ENCODE peak calls at places on chromosomes 3 and 15, in nine cellular contexts. Y is fibroblast of lung, C is GM23248, J is cardiac muscle cell, O is transverse colon, E is A549, Z is SK-N-SH, V is gastrocnemius medialis, G is aorta. S is an unnamed sample. For H3K9me3 and H3K4me1, the result is how much of the 10 kb centered on the place peaks cover.

GRCh38 chr15:55909036-55909811 is 84.2 kb downstream of the NEDD4 start:
- DNase-seq in Y (peak), C (peak), J (no peak), O (no peak), E (peak), Z (no peak), V (peak), G (no peak), S (no peak)

GRCh38 chr15:22979069-22979698 is 984 bp downstream of the CYFIP1 start:
- DNase-seq in Y (peak), C (peak), J (peak), O (peak), E (peak), Z (peak), V (no peak), G (peak), S (peak)

GRCh38 chr3:12307136-12307535 is 18.3 kb downstream of the PPARG start:
- DNase-seq in Y (no peak), C (no peak), J (no peak), O (no peak), E (peak), Z (no peak), V (no peak), G (no peak), S (no peak)

GRCh38 chr3:171778493-171778892 is 31.8 kb downstream of the PLD1 start:
- DNase-seq in Y (no peak), C (no peak), J (no peak), O (no peak), E (no peak), Z (no peak), V (no peak), G (no peak), S (no peak)

GRCh38 chr3:147930417-147930816 is 521.3 kb downstream of the ZIC1 start:
- DNase-seq in Y (peak), C (peak), J (no peak), O (no peak), E (peak), Z (no peak), V (no peak), G (no peak), S (no peak)

GRCh38 chr15:75731248-75732100 is 18.8 kb upstream of the CSPG4 start:
- DNase-seq in Y (no peak), C (no peak), J (no peak), O (no peak), E (no peak), Z (peak), V (no peak), G (peak), S (peak)

GRCh38 chr15:62770752-62771151 is 271.8 kb upstream of the TPM1 start:
- DNase-seq in Y (peak), C (peak), J (no peak), O (no peak), E (no peak), Z (no peak), V (peak), G (no peak), S (no peak)

GRCh38 chr15:32730677-32731654 is 13.2 kb downstream of the GREM1 start:
- DNase-seq in Y (peak), C (peak), J (peak), O (peak), E (no peak), Z (no peak), V (no peak), G (no peak), S (peak)

GRCh38 chr3:35639251-35640185 is at the start of gene ARPP21:
- DNase-seq in Y (no peak), C (no peak), J (peak), O (no peak), E (peak), Z (peak), V (peak), G (no peak), S (peak)

GRCh38 chr15:64938192-64938591 is 26.5 kb downstream of the ANKDD1A start:
- DNase-seq in Y (peak), C (no peak), J (no peak), O (no peak), E (peak), Z (no peak), V (no peak), G (no peak), S (no peak)

GRCh38 chr15:30675126-30675525 is 49.2 kb downstream of the ARHGAP11B start:
- DNase-seq in Y (no peak), C (peak), J (no peak), O (no peak), E (no peak), Z (no peak), V (no peak), G (no peak), S (no peak)

GRCh38 chr3:62676686-62677271 is 198.4 kb downstream of the CADPS start:
- DNase-seq in Y (no peak), C (no peak), J (no peak), O (no peak), E (no peak), Z (peak), V (no peak), G (no peak), S (no peak)

GRCh38 chr3:34381243-34381642 is 582.8 kb downstream of the PDCD6IP start:
- DNase-seq in Y (no peak), C (no peak), J (no peak), O (peak), E (no peak), Z (no peak), V (no peak), G (no peak), S (no peak)

GRCh38 chr3:147008886-147009285 is 397.5 kb downstream of the ZIC4 start:
- DNase-seq in Y (peak), C (peak), J (no peak), O (no peak), E (no peak), Z (no peak), V (no peak), G (no peak), S (no peak)

GRCh38 chr3:16515885-16516420 is 2.5 kb upstream of the RFTN1 start:
- DNase-seq in Y (no peak), C (no peak), J (no peak), O (no peak), E (no peak), Z (peak), V (no peak), G (no peak), S (no peak)

GRCh38 chr15:96887730-96888129 is 557.2 kb downstream of the NR2F2 start:
- DNase-seq in Y (peak), C (no peak), J (no peak), O (no peak), E (no peak), Z (no peak), V (no peak), G (no peak), S (no peak)

GRCh38 chr15:81930582-81931369 is 115.0 kb downstream of the MEX3B start:
- DNase-seq in Y (no peak), C (no peak), J (no peak), O (peak), E (no peak), Z (no peak), V (no peak), G (no peak), S (no peak)

GRCh38 chr3:139548801-139549200 is 9.3 kb upstream of the RBP1 start:
- DNase-seq in Y (no peak), C (no peak), J (no peak), O (no peak), E (no peak), Z (no peak), V (no peak), G (no peak), S (no peak)

GRCh38 chr15:67064607-67065530 is 533 bp upstream of the SMAD3 start:
- DNase-seq in Y (peak), C (no peak), J (peak), O (peak), E (peak), Z (no peak), V (no peak), G (no peak), S (peak)

GRCh38 chr15:76964157-76964556 is 30.8 kb upstream of the PSTPIP1 start:
- DNase-seq in Y (peak), C (peak), J (no peak), O (no peak), E (no peak), Z (no peak), V (no peak), G (no peak), S (no peak)

GRCh38 chr3:122064318-122064717 is 9.2 kb downstream of the CD86 start:
- DNase-seq in Y (no peak), C (no peak), J (no peak), O (no peak), E (no peak), Z (no peak), V (no peak), G (no peak), S (no peak)

GRCh38 chr15:81106560-81106959 is 27.5 kb upstream of the CFAP161 start:
- DNase-seq in Y (peak), C (peak), J (peak), O (peak), E (peak), Z (peak), V (no peak), G (no peak), S (no peak)

GRCh38 chr3:133328373-133328772 is 71.5 kb upstream of the BFSP2 start:
- DNase-seq in Y (no peak), C (no peak), J (no peak), O (no peak), E (no peak), Z (peak), V (no peak), G (no peak), S (no peak)

GRCh38 chr3:126927846-126928245 is 55.1 kb upstream of the PLXNA1 start:
- DNase-seq in Y (no peak), C (no peak), J (no peak), O (no peak), E (no peak), Z (peak), V (no peak), G (no peak), S (no peak)

GRCh38 chr3:127426444-127427168 is 138.8 kb upstream of the PRR20G start:
- DNase-seq in Y (no peak), C (no peak), J (no peak), O (no peak), E (no peak), Z (no peak), V (no peak), G (no peak), S (no peak)

GRCh38 chr3:157160652-157161480 is 919 bp upstream of the CCNL1 start:
- DNase-seq in Y (peak), C (peak), J (peak), O (peak), E (peak), Z (peak), V (peak), G (peak), S (peak)

GRCh38 chr3:9500108-9501050 is 53.2 kb downstream of the LHFPL4 start:
- DNase-seq in Y (peak), C (peak), J (peak), O (peak), E (peak), Z (peak), V (no peak), G (peak), S (peak)

GRCh38 chr3:42873216-42873982 is 2.3 kb downstream of the CYP8B1 start:
- DNase-seq in Y (no peak), C (no peak), J (no peak), O (no peak), E (no peak), Z (no peak), V (no peak), G (no peak), S (no peak)

GRCh38 chr3:6697285-6697684 is 163.6 kb upstream of the GRM7 start:
- DNase-seq in Y (no peak), C (no peak), J (no peak), O (peak), E (no peak), Z (no peak), V (no peak), G (no peak), S (no peak)
- H3K9me3 ChIP-seq in Y (under half), C (under half), J (under half), O (under half), E (under half), Z (under half), V (under half), G (under half), S (under half)

GRCh38 chr3:97872209-97873042 is 50.6 kb downstream of the CRYBG3 start:
- DNase-seq in Y (peak), C (peak), J (no peak), O (no peak), E (no peak), Z (peak), V (no peak), G (no peak), S (no peak)
- H3K27ac ChIP-seq in Y (peak), C (peak), J (no peak), O (peak), E (no peak), Z (peak), V (no peak), G (no peak), S (no peak)

GRCh38 chr3:183339461-183340086 is 86.5 kb downstream of the B3GNT5 start:
- DNase-seq in Y (no peak), C (no peak), J (no peak), O (no peak), E (no peak), Z (no peak), V (no peak), G (no peak), S (no peak)

GRCh38 chr3:183341545-183342288 is 86.7 kb downstream of the MCF2L2 start:
- DNase-seq in Y (no peak), C (no peak), J (peak), O (no peak), E (no peak), Z (no peak), V (no peak), G (no peak), S (no peak)

GRCh38 chr3:183342824-183343223 is 85.6 kb downstream of the MCF2L2 start:
- DNase-seq in Y (no peak), C (no peak), J (no peak), O (no peak), E (no peak), Z (no peak), V (no peak), G (no peak), S (no peak)

GRCh38 chr3:183338520-183338919 is 85.5 kb downstream of the B3GNT5 start:
- DNase-seq in Y (no peak), C (no peak), J (no peak), O (no peak), E (no peak), Z (no peak), V (no peak), G (no peak), S (no peak)

GRCh38 chr3:183340222-183340621 is 87.2 kb downstream of the B3GNT5 start:
- DNase-seq in Y (no peak), C (no peak), J (no peak), O (no peak), E (no peak), Z (no peak), V (no peak), G (no peak), S (no peak)
- H3K4me1 ChIP-seq in Y (under half), C (under half), J (under half), O (under half), E (under half), Z (under half), V (under half), G (under half), S (under half)

GRCh38 chr15:98263787-98264186 is 303.3 kb downstream of the ARRDC4 start:
- DNase-seq in Y (no peak), C (no peak), J (no peak), O (no peak), E (no peak), Z (no peak), V (no peak), G (no peak), S (no peak)

GRCh38 chr15:98272586-98272985 is 312.1 kb downstream of the ARRDC4 start:
- DNase-seq in Y (no peak), C (no peak), J (no peak), O (no peak), E (no peak), Z (no peak), V (no peak), G (no peak), S (no peak)

GRCh38 chr15:98266295-98266694 is 305.8 kb downstream of the ARRDC4 start:
- DNase-seq in Y (no peak), C (no peak), J (no peak), O (no peak), E (no peak), Z (no peak), V (no peak), G (no peak), S (no peak)

GRCh38 chr15:98268163-98268562 is 307.7 kb downstream of the ARRDC4 start:
- DNase-seq in Y (no peak), C (no peak), J (no peak), O (no peak), E (no peak), Z (no peak), V (no peak), G (no peak), S (no peak)
- H3K9me3 ChIP-seq in Y (under half), C (under half), J (under half), O (under half), E (under half), Z (under half), V (under half), G (under half), S (under half)

GRCh38 chr15:48617619-48618018 is 27.9 kb downstream of the FBN1 start:
- DNase-seq in Y (peak), C (peak), J (no peak), O (peak), E (no peak), Z (no peak), V (peak), G (peak), S (peak)

GRCh38 chr15:48609486-48609885 is 36.0 kb downstream of the FBN1 start:
- DNase-seq in Y (no peak), C (no peak), J (no peak), O (no peak), E (no peak), Z (no peak), V (no peak), G (no peak), S (no peak)

GRCh38 chr15:48619446-48619845 is 26.1 kb downstream of the FBN1 start:
- DNase-seq in Y (no peak), C (no peak), J (no peak), O (no peak), E (no peak), Z (no peak), V (no peak), G (no peak), S (no peak)

GRCh38 chr15:48616216-48616615 is 29.3 kb downstream of the FBN1 start:
- DNase-seq in Y (no peak), C (no peak), J (no peak), O (no peak), E (no peak), Z (no peak), V (no peak), G (no peak), S (no peak)

DNA sequence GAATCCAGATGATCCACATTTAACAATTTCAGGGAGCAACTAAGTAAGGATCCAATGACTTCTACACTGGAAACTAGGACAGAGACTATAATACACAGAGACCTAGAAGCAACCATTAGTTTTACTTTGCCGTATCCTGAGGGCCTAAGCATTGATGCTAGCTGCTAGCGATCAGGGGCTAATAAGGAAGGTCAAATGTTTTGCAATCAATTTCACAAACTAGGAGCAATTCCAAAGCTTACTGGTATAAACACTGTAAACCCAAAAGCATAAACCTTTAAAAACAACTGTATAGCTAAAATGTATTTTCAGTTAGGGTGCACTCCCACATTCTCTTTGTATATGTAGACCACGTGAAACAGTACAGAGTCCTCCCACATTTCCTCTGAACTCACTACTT is 31.5 kb downstream of the FBN1 start:
- DNase-seq in Y (no peak), C (no peak), J (no peak), O (no peak), E (no peak), Z (no peak), V (no peak), G (no peak), S (no peak)
- H3K27ac ChIP-seq in Y (no peak), C (peak), J (no peak), O (no peak), E (no peak), Z (no peak), V (no peak), G (no peak), S (no peak)

DNA sequence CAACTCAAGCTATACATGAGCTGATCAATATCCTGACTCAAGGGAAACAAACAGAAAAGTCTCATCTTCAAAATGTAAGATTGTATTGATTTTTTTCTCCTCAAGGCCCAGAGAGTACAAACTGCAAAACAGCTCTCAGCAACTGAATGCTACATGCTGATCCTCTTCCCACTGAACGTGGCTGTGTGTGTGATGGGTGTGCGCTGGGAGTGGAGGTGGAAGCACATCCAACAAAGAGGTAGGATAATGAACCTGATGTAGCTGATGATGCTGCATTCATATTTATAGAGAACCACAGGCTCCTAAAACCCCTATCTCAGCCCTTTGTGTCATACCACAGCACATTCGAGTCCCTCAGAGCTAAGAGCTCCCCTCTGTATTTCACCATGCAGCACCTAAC is 56.8 kb downstream of the GABRB3 start:
- DNase-seq in Y (no peak), C (no peak), J (no peak), O (no peak), E (no peak), Z (no peak), V (no peak), G (no peak), S (no peak)
- H3K4me1 ChIP-seq in Y (under half), C (under half), J (under half), O (under half), E (under half), Z (under half), V (under half), G (under half), S (under half)

S was measured in lower lobe of right lung.